ENCODE peak calls at places on chromosomes 1 and 21, in ten cellular contexts. A is IMR-90, Y is tibial artery, H is psoas muscle, I is heart left ventricle, F is pancreas, T is ovary, E is SK-N-SH, S is aorta, R is sigmoid colon. D is an unnamed sample. For H3K4me1 and H3K27me3, the result is how much of the 10 kb centered on the place peaks cover.

GRCh38 chr1:23593556-23594148 is 34.4 kb upstream of the ID3 start:
- DNase-seq in E (no peak), F (peak), A (peak), H (peak), R (no peak), S (no peak), I (no peak), T (no peak), Y (no peak), D (peak)

GRCh38 chr1:83883979-83884378 is 115.0 kb downstream of the TTLL7 start:
- DNase-seq in F (no peak), S (no peak), T (no peak), Y (no peak), H (no peak), I (no peak), R (no peak), A (peak), E (no peak), D (peak)

GRCh38 chr1:227919916-227920315 is 27.8 kb downstream of the WNT9A start:
- DNase-seq in R (no peak), I (peak), F (no peak), A (no peak), E (peak), H (no peak), T (no peak), Y (no peak), S (no peak), D (no peak)

GRCh38 chr1:205505076-205505729 is 734 bp downstream of the CDK18 start:
- DNase-seq in S (no peak), Y (no peak), I (no peak), E (no peak), A (no peak), T (no peak), R (no peak), F (no peak), H (no peak), D (no peak)

GRCh38 chr1:207029991-207030521 is 2.5 kb downstream of the C1orf116 start:
- DNase-seq in H (no peak), R (no peak), E (no peak), S (no peak), F (no peak), Y (no peak), I (no peak), T (no peak), A (no peak), D (no peak)

GRCh38 chr1:47323475-47324105 is 9.6 kb upstream of the STIL start:
- DNase-seq in T (no peak), Y (no peak), S (no peak), R (no peak), F (no peak), E (no peak), I (no peak), A (no peak), H (no peak), D (no peak)

GRCh38 chr21:19609611-19610010 is 1206.0 kb upstream of the TMPRSS15 start:
- DNase-seq in E (no peak), T (no peak), S (no peak), Y (no peak), H (no peak), R (no peak), A (no peak), I (no peak), F (no peak), D (no peak)

GRCh38 chr1:162370721-162371120 is 5.9 kb downstream of the SPATA46 start:
- DNase-seq in F (no peak), E (no peak), H (no peak), T (no peak), A (no peak), S (no peak), Y (no peak), R (peak), I (no peak), D (no peak)

GRCh38 chr1:244280859-244281258 is 170.8 kb downstream of the ADSS2 start:
- DNase-seq in Y (no peak), F (no peak), I (no peak), T (no peak), A (peak), E (no peak), S (no peak), R (no peak), H (no peak), D (peak)

GRCh38 chr1:167328762-167329483 is 108.2 kb downstream of the POU2F1 start:
- DNase-seq in E (no peak), Y (no peak), T (no peak), I (no peak), S (no peak), A (peak), H (no peak), F (no peak), R (no peak), D (no peak)

GRCh38 chr1:4430406-4431404 is 223.7 kb upstream of the AJAP1 start:
- DNase-seq in S (no peak), A (no peak), F (no peak), R (no peak), I (no peak), H (no peak), T (no peak), E (no peak), Y (no peak), D (no peak)

GRCh38 chr1:210691039-210691438 is 362.3 kb downstream of the HHAT start:
- DNase-seq in Y (no peak), E (no peak), S (no peak), I (no peak), R (no peak), F (no peak), H (no peak), T (no peak), A (no peak), D (no peak)

DNA sequence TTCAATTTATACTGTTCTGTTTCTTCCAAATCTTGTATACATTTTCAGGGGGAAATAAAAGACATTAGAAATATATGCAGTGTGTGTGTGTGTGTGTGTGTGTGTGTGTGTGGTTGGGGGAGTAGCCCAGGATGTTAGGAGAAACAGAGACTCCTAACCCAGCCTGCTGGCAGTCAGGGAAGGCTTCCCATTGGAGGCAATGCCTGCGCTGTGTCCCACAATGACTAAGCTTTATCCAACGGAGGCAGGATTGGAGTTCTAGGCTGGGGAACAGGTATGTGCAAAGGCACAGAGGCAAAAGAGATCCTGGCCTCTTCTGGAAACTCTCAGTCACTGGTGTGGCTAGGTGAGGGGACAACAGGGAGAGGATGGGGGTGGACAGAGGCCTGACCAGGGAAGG is 16.5 kb upstream of the ADGRB2 start:
- DNase-seq in R (no peak), E (no peak), A (no peak), F (no peak), I (no peak), T (no peak), S (no peak), H (no peak), Y (no peak), D (no peak)
- H3K4me1 ChIP-seq in R (under half), E (under half), A (under half), F (under half), I (under half), T (under half), S (under half), H (under half), Y (under half), D (under half)

DNA sequence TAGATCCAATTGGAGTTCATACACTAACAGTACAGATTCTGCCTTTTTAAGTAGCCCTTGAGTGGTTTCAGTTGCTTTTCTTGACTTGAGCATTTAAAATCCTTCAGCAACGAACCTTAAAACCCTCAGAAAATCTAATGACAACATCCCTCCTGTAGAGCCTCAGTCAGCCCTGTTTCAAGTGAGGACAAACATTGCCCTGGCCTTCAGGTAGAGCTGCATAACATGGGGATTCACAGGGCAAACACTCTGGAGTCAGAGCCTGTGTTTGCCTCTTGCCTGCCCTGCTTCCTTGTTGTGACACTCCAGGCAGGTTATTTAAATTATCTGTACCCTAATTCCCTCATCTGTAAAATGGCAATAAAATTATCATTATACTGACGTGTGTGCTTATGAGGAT is 96.1 kb upstream of the KCNA3 start:
- DNase-seq in Y (no peak), R (no peak), T (no peak), F (no peak), E (no peak), S (no peak), A (no peak), H (no peak), I (no peak), D (no peak)
- H3K27me3 ChIP-seq in Y (under half), R (under half), T (under half), F (under half), E (under half), S (under half), A (under half), H (under half), I (under half), D (under half)

GRCh38 chr1:93805027-93805426 is 74.0 kb downstream of the DNTTIP2 start:
- DNase-seq in I (no peak), T (no peak), R (no peak), A (peak), E (no peak), Y (no peak), F (no peak), H (no peak), S (no peak), D (peak)

GRCh38 chr1:93798301-93798700 is 80.7 kb downstream of the DNTTIP2 start:
- DNase-seq in F (no peak), A (peak), T (no peak), Y (no peak), S (no peak), I (no peak), E (no peak), H (no peak), R (no peak), D (peak)

GRCh38 chr1:93807301-93807930 is 71.6 kb downstream of the DNTTIP2 start:
- DNase-seq in R (no peak), F (no peak), H (no peak), T (no peak), S (no peak), I (no peak), E (no peak), Y (no peak), A (peak), D (peak)

GRCh38 chr1:93804412-93804811 is 74.6 kb downstream of the DNTTIP2 start:
- DNase-seq in E (no peak), F (no peak), Y (no peak), S (no peak), R (no peak), I (no peak), T (no peak), A (peak), H (no peak), D (peak)

GRCh38 chr1:93801471-93801870 is 77.5 kb downstream of the DNTTIP2 start:
- DNase-seq in Y (no peak), I (no peak), H (no peak), F (no peak), S (no peak), E (no peak), A (peak), R (no peak), T (no peak), D (no peak)
- H3K4me1 ChIP-seq in Y (under half), I (under half), H (under half), F (under half), S (under half), E (under half), A (under half), R (under half), T (under half), D (half or more)

GRCh38 chr1:18553388-18553787 is 72.7 kb downstream of the KLHDC7A start:
- DNase-seq in F (no peak), T (no peak), S (no peak), H (no peak), A (no peak), I (no peak), E (no peak), R (no peak), Y (no peak), D (no peak)

GRCh38 chr1:18547460-18547859 is 66.7 kb downstream of the KLHDC7A start:
- DNase-seq in H (no peak), R (no peak), S (no peak), E (no peak), Y (no peak), A (no peak), I (no peak), F (no peak), T (no peak), D (no peak)

GRCh38 chr1:18549896-18550295 is 69.2 kb downstream of the KLHDC7A start:
- DNase-seq in R (no peak), T (no peak), E (no peak), F (no peak), I (no peak), A (no peak), H (no peak), S (no peak), Y (no peak), D (no peak)

GRCh38 chr1:18546026-18546425 is 65.3 kb downstream of the KLHDC7A start:
- DNase-seq in Y (no peak), I (no peak), H (no peak), F (no peak), T (no peak), S (no peak), E (no peak), A (no peak), R (peak), D (no peak)

GRCh38 chr1:18549131-18549530 is 68.4 kb downstream of the KLHDC7A start:
- DNase-seq in S (no peak), E (no peak), R (no peak), I (no peak), H (no peak), A (no peak), T (no peak), F (no peak), Y (no peak), D (no peak)
- H3K27me3 ChIP-seq in S (under half), E (under half), R (under half), I (half or more), H (under half), A (under half), T (under half), F (under half), Y (half or more), D (under half)

D was measured in GM23248.